ENCODE peak calls at places on chromosome 15, in five cellular contexts. C, V, X, L and Q are unnamed samples.

GRCh38 chr15:69624816-69625215 is 172.2 kb downstream of the RPLP1 start:
- DNase-seq in C (no peak), V (no peak), X (no peak), L (no peak), Q (no peak)

GRCh38 chr15:89673162-89673506 is 6.0 kb downstream of the PLIN1 start:
- DNase-seq in C (no peak), V (peak; percentile 84), X (peak; percentile 76), L (no peak), Q (no peak)

GRCh38 chr15:48084759-48085420 is 35.9 kb upstream of the SLC24A5 start:
- DNase-seq in C (no peak), V (peak; percentile 76), X (no peak), L (no peak), Q (peak; percentile 9)

GRCh38 chr15:29750754-29751153 is 71.5 kb downstream of the TJP1 start:
- DNase-seq in C (no peak), V (no peak), X (no peak), L (no peak), Q (no peak)

GRCh38 chr15:91413142-91413541 is 313.1 kb downstream of the SV2B start:
- DNase-seq in C (no peak), V (no peak), X (no peak), L (no peak), Q (no peak)

GRCh38 chr15:39936681-39937080 is 2.8 kb downstream of the EIF2AK4 start:
- DNase-seq in C (no peak), V (no peak), X (no peak), L (no peak), Q (no peak)

GRCh38 chr15:38682861-38683260 is 118.2 kb upstream of the RASGRP1 start:
- DNase-seq in C (no peak), V (no peak), X (no peak), L (no peak), Q (no peak)

GRCh38 chr15:72790302-72790955 is 6.9 kb upstream of the ADPGK start:
- DNase-seq in C (no peak), V (no peak), X (no peak), L (no peak), Q (peak; percentile 29)

GRCh38 chr15:53197426-53197839 is 407.3 kb upstream of the ONECUT1 start:
- DNase-seq in C (peak; percentile 13), V (peak; percentile 84), X (peak; percentile 69), L (no peak), Q (peak; percentile 63)

GRCh38 chr15:68055224-68055705 is 1.1 kb downstream of the PIAS1 start:
- DNase-seq in C (peak; percentile 66), V (peak; percentile 36), X (no peak), L (no peak), Q (peak; percentile 25)

GRCh38 chr15:60407406-60407805 is 9.6 kb upstream of the ANXA2 start:
- DNase-seq in C (no peak), V (peak; percentile 65), X (peak; percentile 98), L (no peak), Q (no peak)

GRCh38 chr15:89129123-89129815 is 41.0 kb downstream of the ABHD2 start:
- DNase-seq in C (peak; percentile 70), V (peak; percentile 59), X (peak; percentile 68), L (no peak), Q (peak; percentile 30)

GRCh38 chr15:96321422-96322391 is 8.8 kb upstream of the NR2F2 start:
- DNase-seq in C (no peak), V (peak; percentile 21), X (no peak), L (no peak), Q (no peak)

GRCh38 chr15:66196565-66196964 is 57.0 kb downstream of the MEGF11 start:
- DNase-seq in C (no peak), V (peak; percentile 39), X (no peak), L (no peak), Q (no peak)

GRCh38 chr15:25088261-25088790 is 133.5 kb downstream of the SNRPN start:
- DNase-seq in C (no peak), V (no peak), X (no peak), L (no peak), Q (no peak)

GRCh38 chr15:51076898-51077564 is 17.7 kb downstream of the TNFAIP8L3 start:
- DNase-seq in C (no peak), V (peak; percentile 79), X (no peak), L (no peak), Q (peak; percentile 98)

GRCh38 chr15:39447431-39447830 is 133.4 kb upstream of the THBS1 start:
- DNase-seq in C (no peak), V (peak; percentile 51), X (no peak), L (no peak), Q (no peak)

GRCh38 chr15:94673801-94674200 is 442.4 kb downstream of the MCTP2 start:
- DNase-seq in C (no peak), V (no peak), X (no peak), L (no peak), Q (peak; percentile 41)

GRCh38 chr15:44084728-44085127 is 110.3 kb downstream of the FRMD5 start:
- DNase-seq in C (no peak), V (no peak), X (no peak), L (no peak), Q (no peak)

GRCh38 chr15:45187894-45188830 is at the start of gene SHF:
- DNase-seq in C (peak; percentile 78), V (peak; percentile 66), X (peak; percentile 20), L (no peak), Q (no peak)

GRCh38 chr15:75369897-75370581 is 1.6 kb upstream of the MAN2C1 start:
- DNase-seq in C (no peak), V (no peak), X (no peak), L (no peak), Q (no peak)

GRCh38 chr15:80706161-80706560 is 11.1 kb downstream of the ABHD17C start:
- DNase-seq in C (no peak), V (no peak), X (no peak), L (no peak), Q (no peak)

GRCh38 chr15:68844856-68845550 is 24.3 kb upstream of the ANP32A start:
- DNase-seq in C (no peak), V (no peak), X (no peak), L (no peak), Q (no peak)

GRCh38 chr15:57861039-57861638 is 154.6 kb downstream of the POLR2M start:
- DNase-seq in C (no peak), V (peak; percentile 63), X (peak; percentile 28), L (no peak), Q (no peak)

GRCh38 chr15:40038267-40038653 is 721 bp downstream of the SRP14 start:
- DNase-seq in C (no peak), V (peak; percentile 70), X (no peak), L (no peak), Q (no peak)

GRCh38 chr15:64697911-64698369 is 77.4 kb downstream of the RBPMS2 start:
- DNase-seq in C (no peak), V (no peak), X (no peak), L (no peak), Q (no peak)

GRCh38 chr15:71357357-71357756 is 242.1 kb downstream of the THSD4 start:
- DNase-seq in C (no peak), V (no peak), X (no peak), L (no peak), Q (peak; percentile 44)

GRCh38 chr15:65084500-65085206 is 8.1 kb downstream of the KBTBD13 start:
- DNase-seq in C (no peak), V (no peak), X (no peak), L (no peak), Q (no peak)

GRCh38 chr15:51801391-51801835 is 28.0 kb upstream of the TMOD3 start:
- DNase-seq in C (no peak), V (peak; percentile 63), X (peak; percentile 62), L (no peak), Q (peak; percentile 49)

GRCh38 chr15:31245756-31246155 is 80.9 kb upstream of the KLF13 start:
- DNase-seq in C (no peak), V (no peak), X (no peak), L (no peak), Q (no peak)

GRCh38 chr15:67082007-67082536 is 16.7 kb downstream of the SMAD3 start:
- DNase-seq in C (peak; percentile 39), V (peak; percentile 86), X (no peak), L (no peak), Q (no peak)

GRCh38 chr15:89098281-89098680 is 10.0 kb downstream of the ABHD2 start:
- DNase-seq in C (no peak), V (no peak), X (no peak), L (no peak), Q (no peak)

GRCh38 chr15:90644946-90645725 is 72.0 kb upstream of the BLM start:
- DNase-seq in C (no peak), V (no peak), X (no peak), L (no peak), Q (no peak)

GRCh38 chr15:67835349-67836133 is 4.3 kb downstream of the RNU6-1 start:
- DNase-seq in C (no peak), V (peak; percentile 60), X (no peak), L (no peak), Q (no peak)

GRCh38 chr15:84685304-84685703 is 27.3 kb upstream of the NMB start:
- DNase-seq in C (no peak), V (no peak), X (no peak), L (no peak), Q (peak; percentile 86)

GRCh38 chr15:40282870-40283614 is at the start of gene ANKRD63:
- DNase-seq in C (peak; percentile 46), V (no peak), X (peak; percentile 54), L (no peak), Q (no peak)

GRCh38 chr15:32033186-32033890 is 3.0 kb downstream of the CHRNA7 start:
- DNase-seq in C (no peak), V (no peak), X (no peak), L (no peak), Q (no peak)

GRCh38 chr15:99252326-99252725 is 1.0 kb downstream of the LRRC28 start:
- DNase-seq in C (no peak), V (no peak), X (no peak), L (no peak), Q (no peak)